ENCODE peak calls at places on chromosome 1, in nine cellular contexts. O is MM.1S, L is aorta, D is astrocyte, X is lower lobe of right lung, Y is ovary, V is body of pancreas, J is cardiac muscle cell, K is Peyer's patch. T is an unnamed sample.
A peak's percentile ranks its signal among the peaks of the same experiment; 100 is the strongest.

GRCh38 chr1:24010650-24011049 is 30.5 kb upstream of the SRSF10 start:
- DNase-seq in O (no peak), L (no peak), D (no peak), X (no peak), Y (no peak), V (no peak), J (no peak), K (peak; percentile 44), T (no peak)

GRCh38 chr1:113916974-113917373 is 11.8 kb downstream of the DCLRE1B start:
- DNase-seq in O (no peak), L (no peak), D (no peak), X (no peak), Y (no peak), V (no peak), J (no peak), K (no peak), T (no peak)

GRCh38 chr1:35202048-35202719 is 9.2 kb upstream of the SFPQ start:
- DNase-seq in O (peak; percentile 81), L (no peak), D (peak; percentile 64), X (no peak), Y (peak; percentile 67), V (peak; percentile 80), J (peak; percentile 89), K (peak; percentile 88), T (no peak)

GRCh38 chr1:184298321-184299052 is 88.3 kb upstream of the C1orf21 start:
- DNase-seq in O (no peak), L (no peak), D (peak; percentile 21), X (no peak), Y (no peak), V (no peak), J (peak; percentile 58), K (no peak), T (no peak)

GRCh38 chr1:11654571-11655262 is at the start of gene FBXO44:
- DNase-seq in O (peak; percentile 53), L (peak; percentile 79), D (no peak), X (peak; percentile 82), Y (peak; percentile 72), V (peak; percentile 86), J (peak; percentile 75), K (peak; percentile 89), T (peak; percentile 75)

GRCh38 chr1:243375596-243375995 is 119.8 kb downstream of the SDCCAG8 start:
- DNase-seq in O (no peak), L (no peak), D (no peak), X (no peak), Y (no peak), V (no peak), J (no peak), K (no peak), T (no peak)

GRCh38 chr1:12075195-12076114 is 12.4 kb downstream of the TNFRSF8 start:
- DNase-seq in O (no peak), L (peak; percentile 70), D (peak; percentile 95), X (no peak), Y (peak; percentile 91), V (no peak), J (peak; percentile 20), K (no peak), T (no peak)

GRCh38 chr1:27536767-27537166 is 46.8 kb upstream of the WASF2 start:
- DNase-seq in O (no peak), L (no peak), D (peak; percentile 88), X (no peak), Y (peak; percentile 84), V (peak; percentile 55), J (peak; percentile 87), K (no peak), T (peak; percentile 72)

GRCh38 chr1:47180603-47181094 is 9.2 kb downstream of the PDZK1IP1 start:
- DNase-seq in O (no peak), L (peak; percentile 55), D (no peak), X (no peak), Y (no peak), V (peak; percentile 36), J (no peak), K (no peak), T (no peak)

GRCh38 chr1:74767490-74767889 is 34.5 kb downstream of the TYW3 start:
- DNase-seq in O (no peak), L (no peak), D (no peak), X (no peak), Y (no peak), V (peak; percentile 10), J (no peak), K (no peak), T (no peak)

GRCh38 chr1:244049969-244050834 is 881 bp upstream of the ZBTB18 start:
- DNase-seq in O (peak; percentile 40), L (peak; percentile 71), D (no peak), X (peak; percentile 55), Y (no peak), V (peak; percentile 49), J (peak; percentile 46), K (peak; percentile 69), T (peak; percentile 78)

GRCh38 chr1:20555025-20555757 is 2.8 kb downstream of the FAM43B start:
- DNase-seq in O (no peak), L (no peak), D (peak; percentile 18), X (no peak), Y (no peak), V (no peak), J (no peak), K (no peak), T (no peak)

GRCh38 chr1:242651817-242652216 is 127.3 kb upstream of the PLD5 start:
- DNase-seq in O (no peak), L (no peak), D (no peak), X (no peak), Y (no peak), V (no peak), J (peak; percentile 38), K (no peak), T (no peak)

GRCh38 chr1:109827466-109827865 is 63.7 kb upstream of the EPS8L3 start:
- DNase-seq in O (no peak), L (no peak), D (no peak), X (no peak), Y (no peak), V (no peak), J (no peak), K (no peak), T (no peak)

GRCh38 chr1:74222701-74223100 is 12.5 kb upstream of the TNNI3K start:
- DNase-seq in O (no peak), L (no peak), D (no peak), X (no peak), Y (no peak), V (no peak), J (no peak), K (no peak), T (no peak)

GRCh38 chr1:16226495-16227179 is 10.3 kb downstream of the CPLANE2 start:
- DNase-seq in O (no peak), L (no peak), D (no peak), X (peak; percentile 89), Y (peak; percentile 93), V (peak; percentile 83), J (peak; percentile 91), K (no peak), T (peak; percentile 79)

GRCh38 chr1:181603735-181604410 is 120.6 kb downstream of the CACNA1E start:
- DNase-seq in O (no peak), L (no peak), D (no peak), X (no peak), Y (no peak), V (no peak), J (no peak), K (no peak), T (no peak)

GRCh38 chr1:1006305-1007159 is 6.6 kb upstream of the HES4 start:
- DNase-seq in O (no peak), L (no peak), D (no peak), X (peak; percentile 44), Y (no peak), V (peak; percentile 31), J (no peak), K (peak; percentile 90), T (peak; percentile 67)

GRCh38 chr1:23593556-23594148 is 34.4 kb upstream of the ID3 start:
- DNase-seq in O (no peak), L (no peak), D (peak; percentile 49), X (no peak), Y (no peak), V (peak; percentile 85), J (no peak), K (peak; percentile 60), T (no peak)

DNA sequence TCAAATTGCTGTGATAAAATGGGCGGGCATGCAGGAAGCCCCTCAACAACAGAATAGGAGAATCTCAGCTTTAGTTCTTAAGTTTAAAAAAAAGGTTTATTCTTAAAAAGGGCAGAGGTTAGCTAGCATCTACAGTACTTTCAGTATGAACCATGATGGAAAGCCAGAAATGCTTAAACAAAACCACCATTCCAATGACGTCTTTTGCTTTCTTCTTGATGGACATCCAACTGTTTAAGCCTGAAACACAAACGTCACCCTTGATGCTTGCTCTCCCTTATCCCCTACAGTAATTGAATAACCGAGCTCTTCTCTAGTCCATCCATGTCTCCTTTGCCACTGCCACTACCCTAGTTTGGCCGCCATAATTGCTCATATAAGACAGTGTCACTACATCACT is 25.7 kb downstream of the TAF5L start:
- DNase-seq in O (no peak), L (no peak), D (no peak), X (no peak), Y (no peak), V (no peak), J (no peak), K (no peak), T (no peak)
- H3K27ac ChIP-seq in O (no peak overlapping the region), L (peak overlapping the region; percentile 64), D (no peak overlapping the region), X (no peak overlapping the region), Y (no peak overlapping the region), V (no peak overlapping the region), J (no peak overlapping the region), K (no peak overlapping the region), T (no peak overlapping the region)

DNA sequence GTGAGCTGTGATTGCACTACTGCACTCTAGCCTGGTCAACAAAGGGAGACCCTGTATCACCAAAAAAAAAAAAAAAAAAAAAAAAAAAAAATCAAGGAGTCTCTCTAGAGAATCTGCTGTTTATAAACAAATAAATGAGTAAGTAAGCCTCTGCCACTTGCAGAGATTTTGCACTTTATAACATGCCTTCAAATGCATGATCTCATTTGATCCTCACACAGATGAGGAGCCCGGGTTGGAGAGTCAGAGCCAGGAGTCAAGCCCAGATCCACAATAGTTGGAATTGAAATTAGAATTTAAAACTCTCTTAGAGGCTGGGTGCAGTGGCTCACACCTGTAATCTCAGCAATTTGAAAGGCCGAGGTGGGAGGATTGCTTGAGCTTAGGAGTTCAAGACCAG is 4.0 kb downstream of the PRELP start:
- DNase-seq in O (no peak), L (no peak), D (no peak), X (no peak), Y (no peak), V (no peak), J (no peak), K (no peak), T (no peak)
- H3K4me3 ChIP-seq in O (no peak overlapping the region), L (no peak overlapping the region), D (no peak overlapping the region), X (peak overlapping the region; percentile 48), Y (peak overlapping the region; percentile 62), V (no peak overlapping the region), J (no peak overlapping the region), K (no peak overlapping the region), T (no peak overlapping the region)

DNA sequence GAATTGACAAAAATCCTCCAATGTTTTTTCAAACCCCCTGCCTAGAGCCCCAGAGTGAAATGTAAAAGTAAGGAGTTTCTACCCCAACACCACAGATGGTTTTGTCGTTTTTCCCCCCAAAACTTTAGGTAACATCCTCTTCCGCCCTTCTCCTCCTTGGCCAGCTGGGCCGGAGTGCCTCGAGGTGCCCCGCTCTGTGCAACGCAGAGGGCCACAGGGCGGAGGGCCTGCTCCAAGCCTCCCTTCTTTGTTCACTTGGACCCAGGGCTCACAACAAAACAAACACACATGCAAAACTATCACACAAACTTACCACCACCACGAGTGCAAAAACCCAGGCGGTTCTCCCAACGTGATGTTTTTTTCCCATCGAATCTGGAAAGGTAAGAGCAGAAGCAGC is 1.9 kb downstream of the SSBP3 start:
- DNase-seq in O (no peak), L (no peak), D (no peak), X (no peak), Y (no peak), V (no peak), J (no peak), K (no peak), T (no peak)
- H3K27ac ChIP-seq in O (no peak overlapping the region), L (no peak overlapping the region), D (peak overlapping the region; percentile 35), X (no peak overlapping the region), Y (peak overlapping the region; percentile 68), V (no peak overlapping the region), J (peak overlapping the region; percentile 4), K (no peak overlapping the region), T (no peak overlapping the region)

GRCh38 chr1:235650341-235651169 is 971 bp upstream of the GNG4 start:
- DNase-seq in O (no peak), L (no peak), D (no peak), X (no peak), Y (peak; percentile 80), V (peak; percentile 39), J (peak; percentile 49), K (peak; percentile 76), T (peak; percentile 85)
- H3K4me3 ChIP-seq in O (no peak overlapping the region), L (peak overlapping the region; percentile 4), D (peak overlapping the region; percentile 46), X (peak overlapping the region; percentile 47), Y (peak overlapping the region; percentile 41), V (no peak overlapping the region), J (peak overlapping the region; percentile 43), K (peak overlapping the region; percentile 64), T (no peak overlapping the region)

T was measured in left lung.